ENCODE peak calls at places on chromosomes 4 and X, in five cellular contexts. M, F, J, E and D are unnamed samples.

GRCh38 chrX:6778547-6779231 is 243.8 kb upstream of the VCX3A start:
- DNase-seq in J (no peak), E (no peak), F (no peak), M (no peak), D (no peak)

GRCh38 chr4:120736312-120736711 is 186.2 kb downstream of the PRDM5 start:
- DNase-seq in E (no peak), F (no peak), M (no peak), J (no peak), D (no peak)

GRCh38 chr4:71468086-71468485 is 129.3 kb downstream of the SLC4A4 start:
- DNase-seq in E (no peak), J (no peak), F (no peak), M (no peak), D (no peak)

GRCh38 chr4:77579406-77580076 is 26.1 kb upstream of the CXCL13 start:
- DNase-seq in F (peak), J (no peak), E (no peak), M (peak), D (peak)

GRCh38 chr4:173365359-173365996 is 5.3 kb upstream of the SAP30 start:
- DNase-seq in E (no peak), M (no peak), J (no peak), F (no peak), D (no peak)

GRCh38 chrX:56314334-56314733 is 82.2 kb downstream of the KLF8 start:
- DNase-seq in E (no peak), M (no peak), F (no peak), J (no peak), D (no peak)

GRCh38 chrX:7027071-7027470 is 120.4 kb upstream of the STS start:
- DNase-seq in F (no peak), J (peak), E (no peak), M (no peak), D (no peak)

GRCh38 chr4:25856756-25857155 is 6.0 kb downstream of the SEL1L3 start:
- DNase-seq in J (no peak), E (peak), M (no peak), F (no peak), D (no peak)

GRCh38 chr4:31071807-31072486 is 351.8 kb downstream of the PCDH7 start:
- DNase-seq in E (no peak), J (no peak), F (no peak), M (no peak), D (no peak)

GRCh38 chr4:8052160-8052691 is 106.4 kb downstream of the ABLIM2 start:
- DNase-seq in F (no peak), E (no peak), J (no peak), M (no peak), D (no peak)

GRCh38 chr4:40933272-40934053 is 183.7 kb downstream of the NSUN7 start:
- DNase-seq in F (no peak), M (no peak), E (peak), J (no peak), D (no peak)

GRCh38 chrX:10259716-10260115 is 102.9 kb downstream of the CLCN4 start:
- DNase-seq in J (no peak), M (no peak), E (no peak), F (no peak), D (peak)

GRCh38 chrX:25427873-25428555 is 412.2 kb upstream of the ARX start:
- DNase-seq in E (no peak), J (no peak), F (no peak), M (no peak), D (no peak)

GRCh38 chr4:142801966-142802365 is 44.1 kb downstream of the INPP4B start:
- DNase-seq in F (no peak), M (no peak), E (no peak), J (no peak), D (no peak)

GRCh38 chr4:8224596-8225289 is 25.7 kb downstream of the SH3TC1 start:
- DNase-seq in J (no peak), F (no peak), E (no peak), M (no peak), D (no peak)

GRCh38 chr4:106775636-106776035 is 260.5 kb downstream of the DKK2 start:
- DNase-seq in F (no peak), E (no peak), J (no peak), M (no peak), D (no peak)

GRCh38 chr4:106210021-106210420 is 106.0 kb downstream of the TBCK start:
- DNase-seq in E (no peak), M (no peak), J (no peak), F (no peak), D (no peak)

GRCh38 chrX:78140206-78140605 is 756 bp upstream of the TAF9B start:
- DNase-seq in J (no peak), F (no peak), M (no peak), E (no peak), D (no peak)

GRCh38 chr4:10417720-10418119 is 39.5 kb downstream of the ZNF518B start:
- DNase-seq in F (peak), J (no peak), E (peak), M (no peak), D (no peak)

GRCh38 chr4:152352645-152353116 is 183.2 kb downstream of the FBXW7 start:
- DNase-seq in E (peak), F (peak), M (peak), J (peak), D (peak)

GRCh38 chr4:18075823-18076433 is 54.4 kb upstream of the LCORL start:
- DNase-seq in E (peak), J (no peak), F (no peak), M (peak), D (no peak)

GRCh38 chr4:23635468-23635867 is 254.4 kb downstream of the PPARGC1A start:
- DNase-seq in F (no peak), M (no peak), E (no peak), J (no peak), D (no peak)

GRCh38 chrX:131271826-131272225 is 17.3 kb downstream of the IGSF1 start:
- DNase-seq in J (no peak), M (no peak), E (no peak), F (no peak), D (no peak)

GRCh38 chrX:72018277-72019112 is 107.8 kb downstream of the NHSL2 start:
- DNase-seq in E (peak), F (peak), J (peak), M (peak), D (peak)

GRCh38 chrX:134144231-134144630 is 92.8 kb upstream of the CCDC160 start:
- DNase-seq in E (peak), J (peak), M (peak), F (no peak), D (no peak)

GRCh38 chr4:25677157-25677556 is 21.5 kb downstream of the SLC34A2 start:
- DNase-seq in M (no peak), J (no peak), F (no peak), E (no peak), D (no peak)

GRCh38 chrX:103831342-103831802 is 685 bp downstream of the RAB9B start:
- DNase-seq in J (no peak), E (no peak), M (no peak), F (no peak), D (no peak)

GRCh38 chr4:121462660-121463261 is 81.9 kb upstream of the QRFPR start:
- DNase-seq in M (peak), F (peak), E (peak), J (no peak), D (peak)

GRCh38 chr4:19130836-19131235 is 1109.3 kb upstream of the LCORL start:
- DNase-seq in J (no peak), F (no peak), M (no peak), E (no peak), D (peak)

GRCh38 chr4:186727149-186727976 is 3.7 kb upstream of the FAT1 start:
- DNase-seq in M (no peak), E (no peak), F (no peak), J (no peak), D (no peak)

GRCh38 chr4:40228497-40229365 is 31.9 kb downstream of the RHOH start:
- DNase-seq in E (no peak), F (no peak), M (no peak), J (no peak), D (no peak)

GRCh38 chr4:55633903-55634302 is 2.2 kb downstream of the NMU start:
- DNase-seq in F (no peak), M (no peak), J (no peak), E (no peak), D (no peak)

GRCh38 chrX:140141444-140142029 is 176.2 kb upstream of the CXorf66 start:
- DNase-seq in M (peak), E (peak), F (peak), J (peak), D (no peak)

GRCh38 chrX:71533514-71533849 is 578 bp downstream of the OGT start:
- DNase-seq in F (no peak), E (no peak), J (no peak), M (no peak), D (no peak)

GRCh38 chr4:188452097-188452496 is 312.9 kb downstream of the TRIML1 start:
- DNase-seq in F (no peak), M (no peak), J (no peak), E (no peak), D (no peak)

GRCh38 chr4:187940299-187940698 is 55.3 kb upstream of the ZFP42 start:
- DNase-seq in M (no peak), J (no peak), E (no peak), F (no peak), D (no peak)

GRCh38 chr4:87589531-87589930 is 18.8 kb upstream of the DSPP start:
- DNase-seq in F (peak), M (no peak), E (no peak), J (no peak), D (peak)